ENCODE peak calls at places on chromosomes 11 and 22, in seven cellular contexts. G is neural crest cell, I is kidney epithelial cell, E is fibroblast of mammary gland, K is progenitor cell of endocrine pancreas, W is fibroblast of the aortic adventitia, D is AG09309. S is an unnamed sample.

GRCh38 chr11:128738942-128739341 is 45.1 kb downstream of the FLI1 start:
- DNase-seq in G (no peak), I (no peak), E (no peak), K (no peak), W (no peak), D (no peak), S (no peak)

GRCh38 chr11:73597340-73597955 is 464 bp downstream of the FAM168A start:
- DNase-seq in G (no peak), I (no peak), E (no peak), K (no peak), W (no peak), D (no peak), S (peak)

GRCh38 chr11:134418119-134418840 is 6.2 kb upstream of the B3GAT1 start:
- DNase-seq in G (peak), I (no peak), E (peak), K (peak), W (peak), D (no peak), S (no peak)

GRCh38 chr11:64148200-64148916 is 17.6 kb downstream of the MACROD1 start:
- DNase-seq in G (peak), I (peak), E (peak), K (peak), W (peak), D (peak), S (no peak)

GRCh38 chr22:35333220-35333619 is 33.5 kb downstream of the TOM1 start:
- DNase-seq in G (no peak), I (no peak), E (no peak), K (no peak), W (no peak), D (no peak), S (no peak)

GRCh38 chr22:42649261-42650056 is at the start of gene CYB5R3:
- DNase-seq in G (peak), I (no peak), E (peak), K (peak), W (peak), D (no peak), S (no peak)

GRCh38 chr11:93476796-93477195 is 66.4 kb downstream of the SMCO4 start:
- DNase-seq in G (no peak), I (no peak), E (peak), K (no peak), W (peak), D (peak), S (no peak)

GRCh38 chr22:47595122-47595521 is 832.7 kb downstream of the TBC1D22A start:
- DNase-seq in G (no peak), I (no peak), E (no peak), K (no peak), W (no peak), D (no peak), S (no peak)

GRCh38 chr22:49331223-49331815 is 496.4 kb downstream of the BRD1 start:
- DNase-seq in G (no peak), I (no peak), E (no peak), K (peak), W (no peak), D (no peak), S (no peak)

GRCh38 chr22:18078329-18079041 is 695 bp downstream of the PEX26 start:
- DNase-seq in G (no peak), I (no peak), E (peak), K (peak), W (peak), D (no peak), S (no peak)

GRCh38 chr22:22903355-22903777 is 15.8 kb downstream of the IGLL5 start:
- DNase-seq in G (no peak), I (no peak), E (no peak), K (no peak), W (no peak), D (no peak), S (no peak)

GRCh38 chr11:93541154-93541553 is 2.0 kb downstream of the SMCO4 start:
- DNase-seq in G (no peak), I (no peak), E (no peak), K (no peak), W (no peak), D (no peak), S (no peak)

GRCh38 chr22:45631140-45631539 is 40.5 kb upstream of the ATXN10 start:
- DNase-seq in G (no peak), I (no peak), E (no peak), K (no peak), W (no peak), D (no peak), S (no peak)

GRCh38 chr11:124605719-124606118 is 5.5 kb upstream of the PANX3 start:
- DNase-seq in G (no peak), I (no peak), E (no peak), K (no peak), W (no peak), D (no peak), S (no peak)

GRCh38 chr11:4808476-4808875 is 4.3 kb upstream of the OR52R1 start:
- DNase-seq in G (no peak), I (no peak), E (no peak), K (no peak), W (no peak), D (no peak), S (no peak)
- TF ChIP-seq CTCF in G (no peak), I (no peak), E (no peak), K (no peak), W (no peak), D (no peak), S (no peak)

DNA sequence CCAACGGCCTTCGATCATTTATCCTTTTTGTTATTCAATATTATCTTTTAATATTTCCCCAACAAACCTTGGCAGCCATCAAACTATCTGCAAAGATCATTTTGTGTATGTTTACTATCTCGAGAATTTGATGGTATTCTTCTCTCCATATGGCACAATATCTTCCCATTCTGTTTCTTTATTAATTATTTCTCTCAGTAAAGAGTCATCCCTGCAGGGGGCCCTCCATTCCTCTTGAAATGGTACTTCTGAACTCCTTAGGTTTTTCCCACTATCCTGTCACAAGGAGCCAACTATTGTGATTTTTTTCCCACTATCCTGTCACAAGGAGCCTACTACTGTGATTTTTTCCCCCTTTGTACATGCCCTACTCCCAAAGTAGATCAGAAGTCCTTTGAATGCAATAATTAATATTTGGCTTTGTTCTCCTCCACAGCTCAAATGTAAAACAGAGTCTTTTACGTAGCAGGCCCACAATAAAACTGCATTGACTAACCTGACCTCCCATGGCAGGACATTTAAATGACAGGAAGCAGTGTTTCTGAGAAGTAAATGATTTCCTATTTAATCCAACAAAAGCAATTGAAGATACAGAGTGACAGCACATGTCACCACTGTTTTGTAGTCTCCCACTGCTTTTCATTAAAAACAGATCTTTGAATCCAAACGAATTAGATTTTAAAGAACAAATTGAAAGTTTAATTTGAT is 43.3 kb downstream of the PDGFD start:
- DNase-seq in G (no peak), I (no peak), E (no peak), K (no peak), W (no peak), D (no peak), S (no peak)
- TF ChIP-seq CTCF in G (peak), I (no peak), E (peak), K (no peak), W (no peak), D (no peak), S (no peak)

DNA sequence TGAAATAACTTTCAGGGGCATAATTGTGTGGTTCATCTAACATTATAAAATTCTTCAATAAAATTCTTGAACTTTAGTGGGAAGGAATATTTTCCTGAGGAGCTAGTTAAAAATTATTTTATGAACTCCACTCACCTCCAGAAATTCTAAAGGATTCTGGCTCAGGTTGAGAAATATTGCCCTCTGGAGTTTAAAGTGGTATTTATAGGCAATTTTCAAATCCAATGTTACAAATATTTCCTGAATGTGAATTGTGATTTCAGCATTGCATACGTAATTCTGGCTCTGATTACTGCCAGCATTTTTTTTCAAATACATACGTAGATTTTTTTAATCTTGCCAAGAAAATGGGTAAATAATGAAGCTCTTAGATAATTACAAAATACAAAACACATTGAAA is 598.2 kb upstream of the ANO3 start:
- DNase-seq in G (no peak), I (no peak), E (no peak), K (no peak), W (peak), D (no peak), S (no peak)
- TF ChIP-seq CTCF in G (peak), I (peak), E (no peak), K (no peak), W (peak), D (no peak), S (no peak)

GRCh38 chr11:108131993-108132392 is 10.6 kb downstream of the ACAT1 start:
- DNase-seq in G (no peak), I (no peak), E (peak), K (no peak), W (no peak), D (no peak), S (no peak)

GRCh38 chr11:108125126-108125525 is 3.8 kb downstream of the ACAT1 start:
- DNase-seq in G (no peak), I (no peak), E (no peak), K (no peak), W (no peak), D (no peak), S (no peak)

GRCh38 chr11:108128772-108129171 is 7.4 kb downstream of the ACAT1 start:
- DNase-seq in G (no peak), I (no peak), E (no peak), K (no peak), W (no peak), D (no peak), S (no peak)
- TF ChIP-seq CTCF in G (no peak), I (no peak), E (no peak), K (no peak), W (no peak), D (no peak), S (no peak)

GRCh38 chr11:37525336-37525735 is 927.3 kb upstream of the RAG2 start:
- DNase-seq in G (no peak), I (no peak), E (peak), K (no peak), W (peak), D (no peak), S (no peak)
- TF ChIP-seq CTCF in G (no peak), I (no peak), E (peak), K (no peak), W (peak), D (no peak), S (no peak)

GRCh38 chr11:65892661-65893317 is 2.3 kb downstream of the CCDC85B start:
- DNase-seq in G (no peak), I (no peak), E (no peak), K (no peak), W (no peak), D (no peak), S (no peak)

GRCh38 chr11:65887723-65888162 is 528 bp downstream of the FIBP start:
- DNase-seq in G (no peak), I (no peak), E (peak), K (no peak), W (no peak), D (no peak), S (no peak)

GRCh38 chr11:65891180-65892136 is 985 bp downstream of the CCDC85B start:
- DNase-seq in G (no peak), I (no peak), E (peak), K (no peak), W (no peak), D (no peak), S (no peak)

GRCh38 chr11:65888163-65888814 is at the start of gene FIBP:
- DNase-seq in G (peak), I (peak), E (peak), K (peak), W (peak), D (peak), S (peak)

DNA sequence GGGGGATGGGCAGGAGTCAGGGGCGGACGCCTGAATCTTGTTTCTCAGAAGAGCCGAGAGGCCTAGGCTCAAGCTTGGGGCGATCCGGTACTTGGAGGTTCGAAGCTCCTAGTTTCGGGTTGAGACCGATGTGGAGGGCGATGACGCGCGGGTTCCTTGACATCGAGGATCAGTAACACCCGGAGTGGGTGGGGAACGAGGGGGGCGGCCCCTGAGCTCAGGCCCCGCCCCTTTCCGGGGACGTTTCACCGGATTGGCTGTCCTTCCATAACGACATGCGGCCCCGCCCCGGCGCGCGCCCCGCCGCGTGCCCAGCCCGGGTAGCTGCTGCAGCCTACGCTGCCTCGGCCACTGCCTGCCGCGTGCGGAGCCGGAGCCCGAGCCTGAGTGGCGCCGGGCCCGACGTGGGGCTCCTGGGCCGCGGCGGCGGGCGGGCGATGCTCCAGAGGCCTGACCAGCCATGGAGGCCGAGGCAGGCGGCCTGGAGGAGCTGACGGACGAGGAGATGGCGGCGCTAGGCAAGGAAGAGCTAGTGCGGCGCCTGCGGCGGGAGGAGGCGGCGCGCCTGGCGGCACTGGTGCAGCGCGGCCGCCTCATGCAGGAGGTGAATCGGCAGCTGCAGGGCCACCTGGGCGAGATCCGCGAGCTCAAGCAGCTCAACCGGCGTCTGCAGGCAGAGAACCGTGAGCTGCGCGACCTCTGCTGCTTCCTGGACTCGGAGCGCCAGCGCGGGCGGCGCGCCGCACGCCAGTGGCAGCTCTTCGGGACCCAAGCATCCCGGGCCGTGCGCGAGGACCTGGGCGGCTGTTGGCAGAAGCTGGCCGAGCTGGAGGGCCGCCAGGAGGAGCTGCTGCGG is at the start of gene CCDC85B:
- DNase-seq in G (peak), I (no peak), E (peak), K (peak), W (peak), D (peak), S (peak)
- TF ChIP-seq CTCF in G (peak), I (peak), E (no peak), K (peak), W (no peak), D (no peak), S (peak)

GRCh38 chr22:26131755-26132154 is 37.5 kb upstream of the SEZ6L start:
- DNase-seq in G (no peak), I (no peak), E (no peak), K (no peak), W (no peak), D (no peak), S (no peak)

GRCh38 chr22:26139320-26139719 is 29.9 kb upstream of the SEZ6L start:
- DNase-seq in G (no peak), I (no peak), E (no peak), K (no peak), W (no peak), D (no peak), S (no peak)

GRCh38 chr22:26134654-26135330 is 34.5 kb upstream of the SEZ6L start:
- DNase-seq in G (no peak), I (no peak), E (no peak), K (no peak), W (no peak), D (no peak), S (no peak)
- TF ChIP-seq CTCF in G (peak), I (peak), E (no peak), K (peak), W (no peak), D (no peak), S (no peak)

DNA sequence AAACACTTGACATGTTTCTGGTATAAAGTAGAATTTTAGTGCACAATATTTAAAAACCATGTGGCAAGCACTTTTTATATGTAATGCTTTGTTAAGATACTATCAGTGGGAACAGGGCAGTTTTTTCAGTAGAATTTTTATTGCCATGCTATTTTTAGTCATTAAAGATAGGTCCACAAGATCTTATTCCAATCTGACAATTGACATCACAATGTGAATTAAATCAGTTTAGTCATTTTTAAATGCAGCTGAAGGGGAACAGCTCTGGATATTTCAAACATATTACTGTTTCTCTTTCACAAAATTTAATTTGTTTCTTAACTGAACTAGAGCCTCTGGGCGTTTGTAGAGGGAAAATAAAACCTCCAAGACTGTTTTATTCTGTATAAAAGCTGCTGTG is 194.1 kb downstream of the MSANTD4 start:
- DNase-seq in G (no peak), I (no peak), E (no peak), K (no peak), W (no peak), D (no peak), S (no peak)
- TF ChIP-seq CTCF in G (no peak), I (no peak), E (no peak), K (no peak), W (no peak), D (no peak), S (no peak)

S was measured in thoracic aorta.